ENCODE peak calls at places on chromosome 11, in four cellular contexts. D, E, S and H are unnamed samples.
A peak's percentile ranks its signal among the peaks of the same experiment; 100 is the strongest.

GRCh38 chr11:35969089-35970046 is 25.5 kb downstream of the LDLRAD3 start:
- DNase-seq in S (peak; percentile 41), E (no peak), D (no peak), H (peak; percentile 20)

GRCh38 chr11:121132211-121132976 is 31.4 kb downstream of the TECTA start:
- DNase-seq in D (no peak), S (no peak), E (no peak), H (no peak)

GRCh38 chr11:126337121-126337471 is 18.4 kb upstream of the ST3GAL4 start:
- DNase-seq in S (no peak), D (no peak), E (no peak), H (no peak)

GRCh38 chr11:78216571-78217287 is 28.0 kb downstream of the USP35 start:
- DNase-seq in D (no peak), S (no peak), E (no peak), H (no peak)

GRCh38 chr11:18776324-18776723 is 15.3 kb downstream of the PTPN5 start:
- DNase-seq in S (no peak), D (no peak), E (no peak), H (no peak)

GRCh38 chr11:45182902-45183301 is 36.5 kb downstream of the PRDM11 start:
- DNase-seq in D (peak; percentile 47), E (no peak), S (no peak), H (no peak)

GRCh38 chr11:82085493-82085892 is 648.2 kb downstream of the FAM181B start:
- DNase-seq in D (peak; percentile 9), S (no peak), E (no peak), H (no peak)

GRCh38 chr11:134659882-134660281 is 247.8 kb upstream of the B3GAT1 start:
- DNase-seq in S (no peak), D (no peak), E (no peak), H (no peak)

GRCh38 chr11:2794947-2795346 is 90.6 kb downstream of the CDKN1C start:
- DNase-seq in S (no peak), E (no peak), D (peak; percentile 6), H (no peak)

GRCh38 chr11:123527526-123527925 is 97.5 kb downstream of the GRAMD1B start:
- DNase-seq in E (no peak), S (no peak), D (no peak), H (no peak)

GRCh38 chr11:2586793-2587131 is 113.0 kb downstream of the KCNQ1OT1 start:
- DNase-seq in D (no peak), S (no peak), E (no peak), H (peak; percentile 13)

GRCh38 chr11:68550485-68550817 is 89.9 kb downstream of the PPP6R3 start:
- DNase-seq in D (no peak), E (no peak), S (no peak), H (no peak)

GRCh38 chr11:84780689-84781293 is 846.4 kb downstream of the DLG2 start:
- DNase-seq in E (no peak), D (no peak), S (no peak), H (no peak)

GRCh38 chr11:8283510-8284272 is 20.0 kb upstream of the LMO1 start:
- DNase-seq in E (no peak), D (peak; percentile 54), S (no peak), H (no peak)

GRCh38 chr11:102831128-102831708 is 12.2 kb downstream of the MMP3 start:
- DNase-seq in E (no peak), D (peak; percentile 77), S (peak; percentile 1), H (peak; percentile 22)
- TF ChIP-seq CTCF in E (peak; percentile 90), D (no peak), S (peak; percentile 54), H (peak; percentile 28)

GRCh38 chr11:70521475-70522260 is 123.3 kb downstream of the CTTN start:
- DNase-seq in S (no peak), D (no peak), E (no peak), H (no peak)

GRCh38 chr11:70522261-70522612 is 123.9 kb downstream of the CTTN start:
- DNase-seq in S (no peak), D (no peak), E (no peak), H (no peak)

GRCh38 chr11:70524096-70524922 is 126.0 kb downstream of the CTTN start:
- DNase-seq in D (no peak), E (no peak), S (no peak), H (no peak)

GRCh38 chr11:70523384-70524095 is 125.2 kb downstream of the CTTN start:
- DNase-seq in E (no peak), S (no peak), D (no peak), H (no peak)

GRCh38 chr11:70522613-70523311 is 124.4 kb downstream of the CTTN start:
- DNase-seq in D (no peak), S (no peak), E (no peak), H (no peak)
- TF ChIP-seq CTCF in D (no peak), S (no peak), E (no peak), H (no peak)

GRCh38 chr11:93131709-93132108 is 66.1 kb downstream of the SLC36A4 start:
- DNase-seq in S (no peak), E (no peak), D (no peak), H (no peak)
- TF ChIP-seq CTCF in S (no peak), E (no peak), D (no peak), H (peak; percentile 12)

GRCh38 chr11:93849751-93850584 is 450 bp downstream of the VSTM5 start:
- DNase-seq in S (no peak), D (peak; percentile 57), E (no peak), H (no peak)
- TF ChIP-seq CTCF in S (no peak), D (no peak), E (no peak), H (no peak)

GRCh38 chr11:70511345-70511744 is 113.0 kb downstream of the CTTN start:
- DNase-seq in E (no peak), D (peak; percentile 62), S (no peak), H (no peak)
- TF ChIP-seq CTCF in E (no peak), D (peak; percentile 56), S (no peak), H (no peak)

GRCh38 chr11:55707029-55707428 is 45.0 kb downstream of the OR4C6 start:
- DNase-seq in D (no peak), E (no peak), S (no peak), H (peak; percentile 22)
- TF ChIP-seq CTCF in D (peak; percentile 32), E (peak; percentile 50), S (peak; percentile 54), H (peak; percentile 34)

GRCh38 chr11:61688368-61689163 is 8.4 kb downstream of the DAGLA start:
- DNase-seq in E (peak; percentile 34), S (no peak), D (no peak), H (no peak)

GRCh38 chr11:61691378-61692156 is 11.4 kb downstream of the DAGLA start:
- DNase-seq in D (no peak), S (no peak), E (no peak), H (no peak)

GRCh38 chr11:61689164-61689496 is 8.9 kb downstream of the DAGLA start:
- DNase-seq in E (no peak), D (no peak), S (no peak), H (no peak)

GRCh38 chr11:61693897-61694840 is 14.0 kb downstream of the DAGLA start:
- DNase-seq in S (no peak), E (no peak), D (no peak), H (no peak)

GRCh38 chr11:61690706-61691377 is 10.7 kb downstream of the DAGLA start:
- DNase-seq in S (no peak), E (no peak), D (no peak), H (no peak)
- TF ChIP-seq CTCF in S (no peak), E (no peak), D (no peak), H (no peak)

DNA sequence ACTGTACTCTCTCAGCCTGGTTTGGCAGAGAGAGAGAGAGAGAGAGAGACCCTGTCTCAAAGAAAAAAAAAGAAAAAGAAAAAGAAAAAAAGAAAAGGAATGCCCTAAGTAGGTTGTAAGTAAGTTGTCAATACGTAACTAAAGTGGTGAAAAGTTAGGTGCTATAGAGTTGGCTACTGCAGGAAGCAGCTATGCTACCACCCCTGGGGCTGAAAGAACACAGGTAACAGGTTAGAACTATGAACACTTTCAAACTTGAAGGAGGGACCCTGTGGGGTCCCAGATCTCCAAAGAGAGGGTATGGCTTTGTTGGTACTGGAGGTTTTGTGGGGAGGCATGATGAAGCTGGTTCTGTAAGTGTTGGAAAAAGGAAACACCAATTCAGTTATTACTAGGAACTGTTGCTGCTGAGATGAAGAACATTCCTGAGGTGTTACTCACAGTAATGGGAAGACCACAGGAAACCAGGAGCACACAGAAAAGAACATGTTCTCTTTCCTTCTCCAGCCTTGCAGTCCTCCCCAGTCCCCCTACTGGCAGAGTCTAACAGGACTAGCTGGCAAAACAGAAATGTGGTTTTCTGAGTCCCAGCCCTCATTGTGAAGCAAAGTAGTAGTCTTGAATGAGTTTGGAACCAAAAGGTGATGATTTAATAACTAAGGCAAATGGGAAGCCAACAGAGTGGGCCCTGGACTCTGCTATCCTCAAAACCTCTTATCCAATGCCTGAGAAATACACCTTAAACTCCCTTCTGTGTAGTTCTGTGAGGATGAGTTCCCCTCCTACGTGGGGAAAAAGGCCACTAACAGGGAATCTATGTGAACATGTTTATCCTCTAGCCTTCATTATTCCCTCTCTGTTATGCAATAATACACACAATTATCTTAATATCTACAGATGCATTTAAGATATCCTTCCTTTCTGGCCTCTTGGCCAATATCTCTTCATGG is 427.0 kb upstream of the DDI1 start:
- DNase-seq in S (no peak), E (peak; percentile 85), D (peak; percentile 32), H (no peak)
- TF ChIP-seq CTCF in S (peak; percentile 43), E (peak; percentile 84), D (no peak), H (no peak)

GRCh38 chr11:27191061-27191460 is 150.4 kb downstream of the BBOX1 start:
- DNase-seq in D (no peak), E (no peak), S (no peak), H (no peak)

GRCh38 chr11:27183672-27184457 is 143.2 kb downstream of the BBOX1 start:
- DNase-seq in E (peak; percentile 38), D (peak; percentile 43), S (no peak), H (peak; percentile 22)

GRCh38 chr11:27187848-27188621 is 147.4 kb downstream of the BBOX1 start:
- DNase-seq in S (no peak), E (no peak), D (no peak), H (no peak)

GRCh38 chr11:27184458-27185312 is 144.1 kb downstream of the BBOX1 start:
- DNase-seq in D (no peak), S (no peak), E (no peak), H (no peak)

GRCh38 chr11:27187075-27187847 is 146.6 kb downstream of the BBOX1 start:
- DNase-seq in D (no peak), E (no peak), S (no peak), H (no peak)
- TF ChIP-seq CTCF in D (no peak), E (no peak), S (no peak), H (no peak)